ENCODE peak calls at places on chromosomes 6 and 20, in nine cellular contexts. J is body of pancreas, P is erythroblast, Z is thyroid gland, K is adrenal gland, O is A549, W is spleen, X is heart left ventricle, F is IMR-90. C is an unnamed sample.

GRCh38 chr20:59994697-59995122 is 36.5 kb downstream of the CDH26 start:
- DNase-seq in J (peak; percentile 35), P (no peak), Z (peak; percentile 14), K (no peak), O (no peak), W (no peak), X (no peak), F (peak; percentile 20), C (no peak)

GRCh38 chr6:42423244-42423643 is 28.5 kb downstream of the TRERF1 start:
- DNase-seq in J (no peak), P (no peak), Z (no peak), K (no peak), O (no peak), W (no peak), X (no peak), F (no peak), C (no peak)

GRCh38 chr6:132749111-132749510 is 8.6 kb downstream of the VNN2 start:
- DNase-seq in J (no peak), P (peak; percentile 7), Z (no peak), K (no peak), O (no peak), W (no peak), X (no peak), F (peak; percentile 58), C (no peak)

GRCh38 chr6:44898296-44898930 is 429.7 kb upstream of the RUNX2 start:
- DNase-seq in J (no peak), P (no peak), Z (no peak), K (no peak), O (no peak), W (no peak), X (no peak), F (peak; percentile 64), C (no peak)

GRCh38 chr6:17429381-17430061 is 36.1 kb downstream of the CAP2 start:
- DNase-seq in J (peak; percentile 78), P (no peak), Z (no peak), K (no peak), O (no peak), W (no peak), X (no peak), F (peak; percentile 88), C (no peak)

GRCh38 chr20:35698298-35699126 is 640 bp downstream of the NFS1 start:
- DNase-seq in J (no peak), P (peak; percentile 74), Z (no peak), K (peak; percentile 39), O (peak; percentile 33), W (no peak), X (no peak), F (no peak), C (no peak)

GRCh38 chr6:136525586-136526195 is 24.5 kb downstream of the MAP7 start:
- DNase-seq in J (no peak), P (peak; percentile 9), Z (no peak), K (no peak), O (no peak), W (no peak), X (no peak), F (no peak), C (no peak)

GRCh38 chr6:439681-440167 is 48.2 kb downstream of the IRF4 start:
- DNase-seq in J (no peak), P (no peak), Z (no peak), K (no peak), O (no peak), W (no peak), X (no peak), F (no peak), C (no peak)

GRCh38 chr20:5168582-5169396 is 42.0 kb downstream of the CDS2 start:
- DNase-seq in J (no peak), P (no peak), Z (peak; percentile 17), K (peak; percentile 23), O (no peak), W (no peak), X (no peak), F (peak; percentile 38), C (peak; percentile 77)

GRCh38 chr20:21159658-21160380 is 33.9 kb downstream of the KIZ start:
- DNase-seq in J (no peak), P (no peak), Z (no peak), K (no peak), O (no peak), W (no peak), X (no peak), F (peak; percentile 52), C (no peak)

GRCh38 chr6:53723331-53723730 is 57.8 kb upstream of the KLHL31 start:
- DNase-seq in J (no peak), P (no peak), Z (no peak), K (no peak), O (no peak), W (no peak), X (no peak), F (no peak), C (no peak)

GRCh38 chr6:26163733-26164505 is 76.7 kb downstream of the HFE start:
- DNase-seq in J (no peak), P (peak; percentile 73), Z (no peak), K (no peak), O (no peak), W (no peak), X (no peak), F (no peak), C (no peak)
- TF ChIP-seq POLR2A in J (no peak), P (no peak), Z (no peak), K (no peak), O (no peak), W (no peak), X (no peak), F (no peak), C (no peak)

GRCh38 chr6:13812359-13812642 is 2.1 kb downstream of the MCUR1 start:
- DNase-seq in J (no peak), P (no peak), Z (no peak), K (no peak), O (no peak), W (no peak), X (no peak), F (no peak), C (no peak)

GRCh38 chr6:13813011-13813410 is 1.3 kb downstream of the MCUR1 start:
- DNase-seq in J (no peak), P (peak; percentile 22), Z (no peak), K (no peak), O (no peak), W (no peak), X (no peak), F (no peak), C (no peak)

GRCh38 chr6:13808806-13809205 is 5.6 kb downstream of the MCUR1 start:
- DNase-seq in J (no peak), P (no peak), Z (peak; percentile 65), K (no peak), O (no peak), W (no peak), X (no peak), F (no peak), C (no peak)

GRCh38 chr6:13811627-13812358 is 2.6 kb downstream of the MCUR1 start:
- DNase-seq in J (peak; percentile 31), P (no peak), Z (peak; percentile 67), K (peak; percentile 47), O (no peak), W (no peak), X (no peak), F (no peak), C (no peak)

DNA sequence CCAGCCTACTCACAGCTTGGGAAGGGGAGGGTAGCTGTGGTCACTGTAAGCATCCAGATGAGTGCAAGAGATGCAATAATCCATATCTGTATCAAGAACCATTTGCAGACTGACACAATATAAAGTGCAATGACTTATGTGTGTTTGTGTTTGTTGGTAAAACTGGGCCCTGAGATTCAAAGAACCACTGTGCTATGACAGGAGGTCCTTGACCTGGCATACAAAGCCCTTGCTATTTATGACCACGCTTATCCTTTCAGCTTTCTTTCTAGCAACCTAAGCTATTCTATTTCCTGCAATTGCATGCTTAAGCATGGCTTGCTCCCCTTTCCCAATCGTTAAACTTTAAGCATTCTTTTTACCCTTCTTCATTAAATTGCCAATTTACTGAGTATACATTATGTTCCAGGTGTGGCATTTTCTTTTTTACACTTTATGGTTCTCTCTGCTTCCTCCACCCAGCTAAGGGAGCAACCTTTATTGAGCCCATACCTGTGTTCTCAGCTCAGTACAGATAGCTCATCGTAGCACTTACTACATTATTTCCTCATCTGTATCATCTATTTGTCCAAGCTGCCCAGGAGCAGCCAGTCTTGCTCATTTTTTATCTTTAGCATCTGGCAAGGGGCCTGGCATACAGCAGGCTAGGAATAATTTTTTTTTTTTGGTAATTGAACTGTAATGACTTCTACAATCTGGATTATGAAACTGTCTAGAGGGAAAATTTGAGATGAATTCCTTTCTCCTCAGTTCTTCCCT is 3.5 kb downstream of the MCUR1 start:
- DNase-seq in J (no peak), P (no peak), Z (no peak), K (peak; percentile 69), O (no peak), W (no peak), X (no peak), F (no peak), C (no peak)
- TF ChIP-seq POLR2A in J (no peak), P (no peak), Z (no peak), K (no peak), O (no peak), W (no peak), X (no peak), F (no peak), C (no peak)

GRCh38 chr6:116370717-116371383 is at the start of gene DSE:
- DNase-seq in J (peak; percentile 62), P (peak; percentile 53), Z (peak; percentile 60), K (peak; percentile 77), O (peak; percentile 44), W (peak; percentile 96), X (peak; percentile 93), F (peak; percentile 86), C (peak; percentile 54)
- TF ChIP-seq POLR2A in J (peak; percentile 17), P (no peak), Z (peak; percentile 61), K (peak; percentile 71), O (peak; percentile 40), W (peak; percentile 84), X (peak; percentile 76), F (peak; percentile 76), C (peak; percentile 79)

GRCh38 chr6:99816795-99817194 is 177.2 kb downstream of the MCHR2 start:
- DNase-seq in J (no peak), P (no peak), Z (no peak), K (no peak), O (no peak), W (no peak), X (no peak), F (no peak), C (no peak)

GRCh38 chr6:99818161-99818560 is 175.9 kb downstream of the MCHR2 start:
- DNase-seq in J (no peak), P (no peak), Z (no peak), K (no peak), O (no peak), W (no peak), X (no peak), F (no peak), C (no peak)

GRCh38 chr6:99822741-99823512 is 171.1 kb downstream of the MCHR2 start:
- DNase-seq in J (peak; percentile 10), P (peak; percentile 43), Z (no peak), K (peak; percentile 4), O (peak; percentile 22), W (no peak), X (no peak), F (peak; percentile 82), C (peak; percentile 9)

GRCh38 chr6:99819853-99820252 is 174.2 kb downstream of the MCHR2 start:
- DNase-seq in J (no peak), P (no peak), Z (no peak), K (no peak), O (no peak), W (no peak), X (no peak), F (no peak), C (no peak)

DNA sequence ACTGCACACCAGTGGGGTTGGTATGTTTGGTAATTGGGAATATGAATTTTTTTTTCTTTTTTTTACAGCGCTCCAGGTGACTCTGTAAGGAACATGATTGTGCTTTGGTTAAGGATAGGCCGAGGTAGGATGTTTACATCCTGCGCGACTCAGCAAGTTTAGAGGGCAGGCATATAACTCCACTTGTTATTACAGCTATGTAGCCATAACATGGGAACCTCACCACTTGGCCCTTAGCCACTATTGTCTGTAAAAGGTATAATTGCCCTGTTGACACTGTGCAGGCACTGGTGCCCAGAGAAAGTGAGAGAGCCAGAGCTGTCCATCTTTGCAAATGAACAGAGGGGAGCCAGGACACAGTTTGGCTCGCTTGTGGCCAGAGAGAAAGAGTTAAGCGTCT is 172.9 kb downstream of the MCHR2 start:
- DNase-seq in J (no peak), P (no peak), Z (no peak), K (no peak), O (no peak), W (no peak), X (no peak), F (no peak), C (no peak)
- TF ChIP-seq POLR2A in J (no peak), P (no peak), Z (no peak), K (no peak), O (no peak), W (no peak), X (no peak), F (no peak), C (no peak)

C was measured in H54.